ENCODE peak calls at places on chromosomes 4 and X, in six cellular contexts. K, R, J, F, L and H are unnamed samples.

GRCh38 chrX:21725498-21725897 is 32.4 kb downstream of the SMPX start:
- DNase-seq in K (peak), R (no peak), J (no peak), F (peak), L (no peak), H (no peak)

GRCh38 chr4:19615086-19615689 is 636.5 kb upstream of the SLIT2 start:
- DNase-seq in K (no peak), R (no peak), J (peak), F (no peak), L (no peak), H (no peak)

GRCh38 chrX:51804741-51805140 is 61.5 kb downstream of the GSPT2 start:
- DNase-seq in K (no peak), R (no peak), J (no peak), F (no peak), L (no peak), H (no peak)

GRCh38 chrX:20271730-20272129 is 5.0 kb upstream of the RPS6KA3 start:
- DNase-seq in K (no peak), R (no peak), J (no peak), F (peak), L (no peak), H (no peak)

GRCh38 chr4:8182858-8183725 is 16.0 kb upstream of the SH3TC1 start:
- DNase-seq in K (peak), R (no peak), J (no peak), F (peak), L (no peak), H (peak)

GRCh38 chr4:152189451-152190179 is 346.3 kb downstream of the FBXW7 start:
- DNase-seq in K (no peak), R (no peak), J (no peak), F (no peak), L (no peak), H (no peak)

GRCh38 chr4:121817701-121818100 is 6.0 kb downstream of the CCNA2 start:
- DNase-seq in K (no peak), R (no peak), J (no peak), F (no peak), L (no peak), H (no peak)

GRCh38 chrX:118726887-118727685 is at the start of gene IL13RA1:
- DNase-seq in K (peak), R (peak), J (peak), F (peak), L (peak), H (peak)

GRCh38 chr4:165464813-165465381 is 86.1 kb downstream of the CPE start:
- DNase-seq in K (peak), R (peak), J (no peak), F (peak), L (no peak), H (peak)

GRCh38 chrX:133546441-133546840 is 131.2 kb upstream of the GPC4 start:
- DNase-seq in K (no peak), R (no peak), J (no peak), F (no peak), L (no peak), H (no peak)

GRCh38 chrX:137432609-137433008 is 133.3 kb upstream of the ZIC3 start:
- DNase-seq in K (no peak), R (no peak), J (peak), F (no peak), L (no peak), H (peak)

GRCh38 chrX:151725338-151725614 is 9.3 kb upstream of the CNGA2 start:
- DNase-seq in K (no peak), R (no peak), J (no peak), F (no peak), L (no peak), H (no peak)

GRCh38 chr4:985123-985830 is 1.6 kb upstream of the IDUA start:
- DNase-seq in K (peak), R (no peak), J (peak), F (no peak), L (no peak), H (peak)

GRCh38 chrX:44010626-44011025 is 37.4 kb upstream of the NDP start:
- DNase-seq in K (no peak), R (no peak), J (no peak), F (no peak), L (no peak), H (no peak)

GRCh38 chr4:37429906-37430305 is 185.4 kb downstream of the NWD2 start:
- DNase-seq in K (no peak), R (no peak), J (no peak), F (no peak), L (no peak), H (no peak)

GRCh38 chr4:47667552-47667951 is 170.3 kb downstream of the CORIN start:
- DNase-seq in K (no peak), R (no peak), J (no peak), F (peak), L (no peak), H (no peak)

GRCh38 chrX:150774798-150775568 is 81.8 kb downstream of the MTMR1 start:
- DNase-seq in K (no peak), R (no peak), J (no peak), F (no peak), L (no peak), H (peak)

GRCh38 chr4:726235-726787 is 20.7 kb downstream of the PCGF3 start:
- DNase-seq in K (peak), R (no peak), J (no peak), F (peak), L (no peak), H (peak)

GRCh38 chr4:81032174-81032551 is 1.7 kb downstream of the BMP3 start:
- DNase-seq in K (no peak), R (no peak), J (no peak), F (no peak), L (no peak), H (no peak)

GRCh38 chrX:154096140-154097002 is 1.1 kb downstream of the MECP2 start:
- DNase-seq in K (peak), R (no peak), J (no peak), F (peak), L (no peak), H (no peak)

GRCh38 chr4:83751336-83751949 is 215.5 kb downstream of the GPAT3 start:
- DNase-seq in K (no peak), R (no peak), J (no peak), F (no peak), L (no peak), H (peak)

GRCh38 chrX:114650351-114650750 is 66.5 kb downstream of the HTR2C start:
- DNase-seq in K (no peak), R (no peak), J (no peak), F (no peak), L (no peak), H (peak)

GRCh38 chrX:151981129-151981528 is 6.7 kb upstream of the GABRE start:
- DNase-seq in K (peak), R (no peak), J (no peak), F (peak), L (no peak), H (no peak)

GRCh38 chrX:46461653-46462191 is 83.5 kb downstream of the ZNF674 start:
- DNase-seq in K (no peak), R (no peak), J (no peak), F (no peak), L (no peak), H (no peak)

DNA sequence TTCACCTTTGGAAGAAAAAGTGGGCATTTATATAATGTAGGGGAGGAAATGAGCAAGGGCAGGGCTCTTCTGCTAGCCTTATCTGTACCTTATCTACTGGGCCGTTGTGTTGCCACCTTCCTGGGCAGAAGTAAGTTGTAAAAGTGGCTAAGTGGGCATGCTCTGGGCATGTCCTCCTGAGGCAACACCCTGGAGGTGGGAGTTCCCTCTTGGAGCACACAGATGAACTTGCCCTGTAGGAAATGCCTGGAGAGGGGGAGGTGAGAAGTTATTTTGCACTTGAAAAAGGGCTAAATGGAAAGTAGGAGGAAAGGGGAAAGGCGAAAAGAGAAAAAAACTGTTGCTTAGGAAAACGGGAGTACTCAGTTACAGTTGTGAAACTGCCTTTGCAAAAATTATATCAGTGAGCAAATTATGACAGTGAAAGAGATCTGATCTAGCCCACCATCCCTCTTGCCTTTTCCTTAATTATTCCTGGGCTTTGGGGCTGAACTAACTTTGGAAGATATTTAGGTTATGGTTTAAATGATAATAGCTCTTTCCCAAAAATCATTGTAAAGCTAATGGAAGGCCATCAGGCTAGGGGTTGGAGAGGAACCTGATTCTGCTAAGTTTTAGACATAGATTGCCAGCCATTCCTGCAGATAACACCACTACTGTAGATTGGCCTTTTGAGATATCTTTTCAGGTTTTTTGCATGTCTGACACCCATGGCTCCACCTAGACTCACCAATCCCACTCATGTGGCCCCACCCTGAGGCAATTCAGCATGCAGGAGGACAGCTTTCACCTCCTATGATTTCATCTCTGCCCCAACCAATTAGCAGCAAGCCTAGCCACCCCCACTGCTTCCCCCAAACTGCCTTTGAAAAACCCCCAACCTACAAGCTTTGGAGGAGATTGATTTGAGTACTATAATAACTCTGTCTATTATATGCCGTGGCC is 20.5 kb upstream of the ZNF81 start:
- DNase-seq in K (no peak), R (no peak), J (peak), F (no peak), L (no peak), H (no peak)
- H3K4ac ChIP-seq in K (no peak), R (no peak), J (no peak), F (no peak), L (no peak), H (no peak)

DNA sequence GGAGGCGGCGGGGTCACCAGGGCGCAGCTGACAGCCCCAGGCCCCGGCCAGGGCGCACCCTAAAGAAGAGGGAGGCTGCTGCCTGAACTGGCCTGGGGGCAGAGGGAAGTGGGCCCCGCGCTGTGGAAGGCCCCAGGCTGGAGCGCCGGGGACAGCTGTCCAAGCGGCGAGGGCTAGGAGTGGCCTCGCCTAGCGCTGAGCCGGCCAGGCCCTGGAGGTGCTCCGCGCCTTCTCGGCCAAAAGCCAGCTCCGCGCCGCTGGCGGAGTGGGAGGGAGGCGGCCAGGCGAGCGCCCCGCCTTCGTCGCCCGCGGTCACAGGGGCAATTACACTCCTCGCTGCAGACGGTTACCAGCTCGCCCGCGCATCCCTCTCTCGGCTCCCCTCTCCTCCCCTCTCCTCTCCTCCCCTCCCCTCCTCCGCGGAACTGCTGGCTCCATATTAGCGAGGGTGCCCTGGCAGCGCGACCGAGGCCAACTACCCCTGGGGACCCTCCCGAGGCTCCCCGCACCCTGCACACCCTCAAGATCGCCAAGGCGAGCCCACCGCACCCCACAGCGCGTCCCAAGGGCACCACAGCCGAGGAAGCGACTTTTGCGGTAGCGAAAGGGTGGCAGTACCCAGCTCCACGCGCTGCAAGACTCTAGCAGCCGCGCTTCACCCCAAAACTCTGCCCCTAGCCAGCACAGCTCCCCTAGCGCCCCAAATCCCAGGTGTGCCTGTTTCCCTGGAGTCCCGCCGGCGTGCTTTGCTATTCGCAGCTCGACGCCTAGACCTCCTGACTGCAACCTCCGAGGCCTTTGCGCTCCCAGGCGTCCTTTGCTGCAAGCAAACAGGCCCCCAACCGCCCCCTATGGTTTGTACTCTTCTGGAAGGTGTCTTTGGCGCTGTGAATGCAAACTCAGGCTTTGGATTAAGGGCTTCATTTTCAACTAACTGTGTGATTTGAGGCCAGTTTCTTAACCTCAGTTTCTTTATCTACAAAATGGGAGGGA is 91.4 kb downstream of the BCOR start:
- DNase-seq in K (peak), R (no peak), J (peak), F (no peak), L (no peak), H (peak)
- H2AFZ ChIP-seq in K (peak), R (no peak), J (no peak), F (no peak), L (no peak), H (peak)

GRCh38 chrX:48475774-48476577 is at the start of gene FTSJ1:
- DNase-seq in K (peak), R (peak), J (peak), F (peak), L (no peak), H (peak)
- H4K8ac ChIP-seq in K (peak), R (no peak), J (no peak), F (peak), L (peak), H (peak)

GRCh38 chr4:168540086-168540864 is 43.4 kb downstream of the PALLD start:
- DNase-seq in K (peak), R (no peak), J (no peak), F (peak), L (no peak), H (peak)

GRCh38 chr4:168535689-168536088 is 38.8 kb downstream of the PALLD start:
- DNase-seq in K (no peak), R (no peak), J (no peak), F (no peak), L (no peak), H (no peak)

GRCh38 chr4:168537086-168537485 is 40.2 kb downstream of the PALLD start:
- DNase-seq in K (no peak), R (no peak), J (no peak), F (no peak), L (no peak), H (no peak)

GRCh38 chr4:168536448-168536847 is 39.6 kb downstream of the PALLD start:
- DNase-seq in K (no peak), R (no peak), J (no peak), F (no peak), L (no peak), H (no peak)

DNA sequence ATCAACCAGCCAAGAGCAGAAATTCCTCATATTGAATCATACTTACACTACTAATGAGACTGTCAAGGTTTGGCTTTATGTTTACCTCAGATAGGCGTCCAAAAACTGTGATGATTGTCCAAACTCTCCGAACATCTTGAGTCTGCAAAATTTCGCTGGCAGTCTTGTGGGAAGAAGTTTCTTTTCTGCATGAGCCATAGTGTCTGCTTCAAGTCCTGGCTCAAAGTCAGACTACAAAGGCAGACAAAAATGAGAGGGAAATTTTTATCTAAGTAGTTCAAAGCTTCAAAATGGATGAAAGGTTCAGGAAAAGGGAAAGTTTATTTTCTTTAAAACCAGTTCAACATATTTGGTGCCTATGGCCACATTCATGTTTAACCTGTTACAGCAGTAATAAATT is 40.7 kb downstream of the PALLD start:
- DNase-seq in K (no peak), R (no peak), J (no peak), F (no peak), L (no peak), H (no peak)
- H3K4ac ChIP-seq in K (no peak), R (no peak), J (no peak), F (no peak), L (no peak), H (no peak)

GRCh38 chr4:184992422-184992821 is 25.9 kb upstream of the HELT start:
- DNase-seq in K (no peak), R (no peak), J (no peak), F (no peak), L (no peak), H (no peak)
- H2AFZ ChIP-seq in K (no peak), R (no peak), J (no peak), F (peak), L (no peak), H (no peak)

GRCh38 chr4:182914357-182914756 is 2.8 kb downstream of the DCTD start:
- DNase-seq in K (no peak), R (no peak), J (no peak), F (no peak), L (no peak), H (no peak)

GRCh38 chr4:182918044-182918607 is 940 bp upstream of the DCTD start:
- DNase-seq in K (no peak), R (no peak), J (no peak), F (no peak), L (no peak), H (peak)

GRCh38 chr4:182917182-182918043 is at the start of gene DCTD:
- DNase-seq in K (peak), R (peak), J (peak), F (peak), L (no peak), H (peak)

GRCh38 chr4:182918791-182919302 is 1.7 kb upstream of the DCTD start:
- DNase-seq in K (peak), R (no peak), J (no peak), F (no peak), L (no peak), H (no peak)

GRCh38 chr4:182916483-182917181 is 554 bp downstream of the DCTD start:
- DNase-seq in K (peak), R (peak), J (peak), F (peak), L (no peak), H (no peak)
- H4K8ac ChIP-seq in K (peak), R (no peak), J (no peak), F (peak), L (peak), H (peak)

GRCh38 chrX:8668797-8669196 is 63.1 kb downstream of the ANOS1 start:
- DNase-seq in K (no peak), R (no peak), J (no peak), F (no peak), L (no peak), H (no peak)
- H3K4ac ChIP-seq in K (no peak), R (no peak), J (no peak), F (no peak), L (no peak), H (no peak)

DNA sequence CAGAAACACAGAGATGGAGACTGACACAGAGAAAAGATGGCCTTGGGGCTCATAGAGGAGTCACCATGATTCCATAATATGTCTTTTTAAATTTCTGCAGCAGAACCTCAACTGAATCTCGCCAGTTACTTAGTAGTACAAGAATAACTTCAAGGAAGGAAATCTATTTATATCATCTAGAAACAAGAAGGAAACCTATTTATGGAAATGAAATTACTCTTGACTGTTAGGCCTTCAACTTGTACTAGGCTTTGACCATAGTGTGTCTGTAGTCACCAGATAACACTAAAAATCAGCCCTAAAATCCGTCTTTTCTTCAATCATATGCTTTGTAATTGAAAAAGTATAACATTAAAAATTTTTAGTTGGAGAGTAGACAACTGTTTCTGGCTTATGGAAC is 740.4 kb downstream of the TRIML1 start:
- DNase-seq in K (no peak), R (no peak), J (no peak), F (no peak), L (no peak), H (no peak)
- H2AFZ ChIP-seq in K (no peak), R (no peak), J (no peak), F (no peak), L (no peak), H (no peak)

GRCh38 chr4:112767386-112767785 is 130.4 kb downstream of the LARP7 start:
- DNase-seq in K (no peak), R (no peak), J (no peak), F (no peak), L (no peak), H (no peak)

GRCh38 chr4:112766422-112766821 is 129.5 kb downstream of the LARP7 start:
- DNase-seq in K (peak), R (no peak), J (no peak), F (peak), L (no peak), H (peak)

GRCh38 chr4:112775801-112776200 is 138.9 kb downstream of the LARP7 start:
- DNase-seq in K (no peak), R (no peak), J (no peak), F (no peak), L (no peak), H (no peak)

GRCh38 chr4:112765317-112765989 is 128.5 kb downstream of the LARP7 start:
- DNase-seq in K (peak), R (peak), J (no peak), F (peak), L (peak), H (peak)

DNA sequence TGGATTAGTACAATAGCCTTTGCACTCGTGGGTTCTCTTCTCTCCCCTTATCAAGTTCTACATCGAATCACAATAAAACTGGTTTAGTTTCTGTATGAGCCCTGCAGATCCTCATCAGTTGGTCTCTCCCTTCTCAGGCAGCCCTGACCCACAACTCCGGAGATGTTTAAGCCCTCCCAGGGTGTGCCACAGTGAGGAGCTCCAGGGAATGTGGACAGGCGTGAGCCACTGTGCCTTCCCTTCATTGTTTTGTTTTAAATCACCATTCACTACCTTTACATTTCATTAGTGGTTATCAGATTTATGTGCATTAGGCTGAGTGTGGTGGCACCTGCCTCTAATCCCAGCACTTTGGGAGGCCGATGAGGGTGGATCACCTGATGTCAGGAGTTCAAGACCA is 133.2 kb downstream of the LARP7 start:
- DNase-seq in K (no peak), R (no peak), J (no peak), F (no peak), L (no peak), H (no peak)
- H4K8ac ChIP-seq in K (no peak), R (no peak), J (no peak), F (no peak), L (no peak), H (no peak)